ENCODE peak calls at places on chromosomes 4 and X, in four cellular contexts. P, D, T and B are unnamed samples.
A peak's percentile ranks its signal among the peaks of the same experiment; 100 is the strongest.

GRCh38 chr4:126172126-126172525 is 857.4 kb downstream of the FAT4 start:
- DNase-seq in P (no peak), D (no peak), T (no peak), B (no peak)

GRCh38 chr4:972651-973424 is 531 bp downstream of the DGKQ start:
- DNase-seq in P (peak; percentile 44), D (peak; percentile 37), T (peak; percentile 24), B (no peak)

GRCh38 chr4:67575232-67575888 is 16.8 kb downstream of the STAP1 start:
- DNase-seq in P (no peak), D (no peak), T (no peak), B (no peak)

GRCh38 chrX:47302396-47302795 is 68.0 kb upstream of the ZNF157 start:
- DNase-seq in P (no peak), D (no peak), T (no peak), B (no peak)

GRCh38 chrX:41661366-41662095 is 27.2 kb upstream of the GPR34 start:
- DNase-seq in P (no peak), D (no peak), T (no peak), B (no peak)

GRCh38 chrX:21770631-21771321 is 12.9 kb upstream of the SMPX start:
- DNase-seq in P (no peak), D (no peak), T (no peak), B (no peak)

GRCh38 chr4:147640331-147640730 is 23.1 kb downstream of the TMEM184C start:
- DNase-seq in P (no peak), D (no peak), T (no peak), B (no peak)

GRCh38 chr4:16707874-16708273 is 190.6 kb downstream of the LDB2 start:
- DNase-seq in P (no peak), D (no peak), T (no peak), B (no peak)

GRCh38 chr4:147853706-147854105 is 121.8 kb downstream of the ARHGAP10 start:
- DNase-seq in P (no peak), D (no peak), T (no peak), B (no peak)

GRCh38 chr4:77618383-77619241 is 13.0 kb downstream of the CXCL13 start:
- DNase-seq in P (peak; percentile 61), D (no peak), T (no peak), B (peak; percentile 26)

GRCh38 chrX:1483843-1484637 is 31.3 kb upstream of the ASMTL start:
- DNase-seq in P (no peak), D (no peak), T (no peak), B (no peak)

GRCh38 chr4:5028480-5028879 is 9.2 kb upstream of the CYTL1 start:
- DNase-seq in P (no peak), D (no peak), T (no peak), B (no peak)

GRCh38 chr4:37892641-37893040 is 1.8 kb downstream of the TBC1D1 start:
- DNase-seq in P (no peak), D (no peak), T (no peak), B (no peak)

GRCh38 chr4:122341906-122342305 is 36.9 kb upstream of the ADAD1 start:
- DNase-seq in P (peak; percentile 8), D (no peak), T (no peak), B (no peak)

GRCh38 chr4:99834569-99834968 is 17.9 kb downstream of the DAPP1 start:
- DNase-seq in P (no peak), D (no peak), T (no peak), B (no peak)

GRCh38 chr4:18533262-18533775 is 511.8 kb upstream of the LCORL start:
- DNase-seq in P (no peak), D (no peak), T (no peak), B (no peak)

GRCh38 chr4:143384381-143384994 is 47.8 kb downstream of the GAB1 start:
- DNase-seq in P (no peak), D (no peak), T (no peak), B (no peak)

GRCh38 chr4:33658971-33659370 is 2585.3 kb downstream of the ARAP2 start:
- DNase-seq in P (no peak), D (no peak), T (no peak), B (no peak)

GRCh38 chr4:110033994-110034393 is 121.3 kb downstream of the EGF start:
- DNase-seq in P (no peak), D (no peak), T (no peak), B (no peak)

GRCh38 chr4:21366312-21366711 is 582.3 kb downstream of the KCNIP4 start:
- DNase-seq in P (no peak), D (no peak), T (no peak), B (no peak)

GRCh38 chrX:32448320-32448719 is 763.0 kb downstream of the DMD start:
- DNase-seq in P (no peak), D (no peak), T (no peak), B (no peak)

GRCh38 chr4:169143335-169143734 is 127.4 kb downstream of the SH3RF1 start:
- DNase-seq in P (no peak), D (no peak), T (no peak), B (no peak)

GRCh38 chrX:15675490-15675921 is 10.9 kb upstream of the CLTRN start:
- DNase-seq in P (peak; percentile 66), D (peak; percentile 55), T (peak; percentile 74), B (peak; percentile 66)

GRCh38 chrX:70664726-70665125 is 220.1 kb downstream of the DLG3 start:
- DNase-seq in P (peak; percentile 17), D (no peak), T (no peak), B (no peak)

GRCh38 chr4:78732332-78733104 is 43.6 kb upstream of the BMP2K start:
- DNase-seq in P (no peak), D (no peak), T (no peak), B (no peak)

GRCh38 chr4:162499478-162499877 is 335.7 kb upstream of the FSTL5 start:
- DNase-seq in P (no peak), D (no peak), T (no peak), B (no peak)

GRCh38 chrX:41384041-41384705 is 50.2 kb downstream of the DDX3X start:
- DNase-seq in P (peak; percentile 63), D (peak; percentile 13), T (no peak), B (no peak)

GRCh38 chrX:92230628-92231027 is 451.5 kb downstream of the PCDH11X start:
- DNase-seq in P (no peak), D (no peak), T (no peak), B (no peak)

GRCh38 chr4:105194328-105195231 is 47.9 kb downstream of the TET2 start:
- DNase-seq in P (no peak), D (no peak), T (no peak), B (no peak)

GRCh38 chr4:156636398-156636797 is 335.2 kb downstream of the PDGFC start:
- DNase-seq in P (no peak), D (no peak), T (no peak), B (no peak)

GRCh38 chr4:87069037-87069742 is 134.4 kb downstream of the AFF1 start:
- DNase-seq in P (no peak), D (no peak), T (no peak), B (no peak)